ENCODE peak calls at places on chromosomes 6 and 20, in five cellular contexts. U is Calu3; Z is NCI-H2029 treated with DMSO at 0.1 percent for 48 hours; A is NCI-H1105; W is activated naive CD4-positive, alpha-beta T cell treated with anti-CD3 and anti-CD28 coated beads, Interleukin-2, amount 10 ng/mL, durations not matched to agents 7 days and 5 days. S is an unnamed sample.

GRCh38 chr6:165661416-165662001 is 1.5 kb downstream of the PDE10A start:
- DNase-seq in U (peak; percentile 27), Z (no peak), A (peak; percentile 17), W (no peak), S (no peak)

GRCh38 chr20:44463466-44463865 is 12.2 kb upstream of the TTPAL start:
- DNase-seq in U (no peak), Z (no peak), A (no peak), W (no peak), S (no peak)

GRCh38 chr20:24460712-24461111 is 8.7 kb upstream of the SYNDIG1 start:
- DNase-seq in U (no peak), Z (no peak), A (no peak), W (no peak), S (no peak)

GRCh38 chr6:108200631-108201030 is 34.8 kb downstream of the NR2E1 start:
- DNase-seq in U (peak; percentile 66), Z (no peak), A (no peak), W (no peak), S (no peak)

GRCh38 chr20:24079661-24080412 is 91.3 kb upstream of the GGTLC1 start:
- DNase-seq in U (no peak), Z (no peak), A (no peak), W (no peak), S (no peak)

GRCh38 chr6:146833157-146833556 is 234.4 kb downstream of the ADGB start:
- DNase-seq in U (no peak), Z (no peak), A (no peak), W (no peak), S (no peak)

GRCh38 chr20:8190043-8190880 is 58.2 kb downstream of the PLCB1 start:
- DNase-seq in U (no peak), Z (no peak), A (no peak), W (no peak), S (no peak)

GRCh38 chr6:135520781-135521180 is 23.2 kb upstream of the AHI1 start:
- DNase-seq in U (no peak), Z (no peak), A (no peak), W (no peak), S (no peak)

GRCh38 chr6:26594730-26595632 is 1.8 kb upstream of the ABT1 start:
- DNase-seq in U (peak; percentile 49), Z (no peak), A (no peak), W (peak; percentile 29), S (peak; percentile 61)

GRCh38 chr6:21327326-21328140 is 266.0 kb upstream of the SOX4 start:
- DNase-seq in U (no peak), Z (peak; percentile 86), A (no peak), W (no peak), S (no peak)

GRCh38 chr20:750801-751200 is 17.5 kb downstream of the SLC52A3 start:
- DNase-seq in U (no peak), Z (no peak), A (no peak), W (no peak), S (no peak)

GRCh38 chr6:141552463-141552862 is 580.3 kb upstream of the GJE1 start:
- DNase-seq in U (peak; percentile 12), Z (peak; percentile 85), A (peak; percentile 94), W (no peak), S (no peak)

GRCh38 chr6:89873721-89874120 is 20.5 kb upstream of the GJA10 start:
- DNase-seq in U (no peak), Z (no peak), A (no peak), W (no peak), S (no peak)

GRCh38 chr6:123745877-123746276 is 57.8 kb upstream of the NKAIN2 start:
- DNase-seq in U (no peak), Z (no peak), A (no peak), W (no peak), S (no peak)

GRCh38 chr6:161038229-161039003 is 46.8 kb downstream of the MAP3K4 start:
- DNase-seq in U (peak; percentile 6), Z (no peak), A (no peak), W (no peak), S (no peak)

S was measured in NCI-H82.